ENCODE peak calls at places on chromosomes 3 and 15, in seven cellular contexts. T, Z, Q, I, J, H and R are unnamed samples.

GRCh38 chr3:152093901-152094300 is 174.8 kb upstream of the MBNL1 start:
- DNase-seq in T (no peak), Z (no peak), Q (no peak), I (no peak), J (no peak), H (no peak), R (no peak)

GRCh38 chr3:165805834-165806561 is 31.2 kb downstream of the BCHE start:
- DNase-seq in T (no peak), Z (peak; percentile 4), Q (no peak), I (no peak), J (no peak), H (no peak), R (no peak)

GRCh38 chr3:151426337-151426648 is 34.6 kb downstream of the IGSF10 start:
- DNase-seq in T (no peak), Z (no peak), Q (no peak), I (no peak), J (no peak), H (no peak), R (no peak)

GRCh38 chr3:125072310-125072709 is 16.5 kb upstream of the HEG1 start:
- DNase-seq in T (no peak), Z (no peak), Q (no peak), I (peak; percentile 15), J (no peak), H (no peak), R (no peak)

GRCh38 chr3:69212411-69213160 is 90.2 kb upstream of the LMOD3 start:
- DNase-seq in T (no peak), Z (no peak), Q (no peak), I (no peak), J (no peak), H (no peak), R (no peak)

GRCh38 chr15:64619880-64620839 is 155.2 kb downstream of the RBPMS2 start:
- DNase-seq in T (no peak), Z (no peak), Q (no peak), I (no peak), J (no peak), H (no peak), R (no peak)

GRCh38 chr3:182792901-182793662 is at the start of gene ATP11B:
- DNase-seq in T (peak; percentile 77), Z (peak; percentile 63), Q (peak; percentile 81), I (peak; percentile 86), J (peak; percentile 44), H (peak; percentile 85), R (peak; percentile 21)

GRCh38 chr3:73791356-73791755 is 166.6 kb upstream of the PDZRN3 start:
- DNase-seq in T (no peak), Z (no peak), Q (no peak), I (no peak), J (no peak), H (no peak), R (no peak)

GRCh38 chr15:57697588-57697987 is 8.9 kb upstream of the POLR2M start:
- DNase-seq in T (no peak), Z (no peak), Q (no peak), I (no peak), J (no peak), H (no peak), R (no peak)

GRCh38 chr3:128698211-128699011 is 27.6 kb upstream of the RAB7A start:
- DNase-seq in T (peak; percentile 52), Z (no peak), Q (peak; percentile 53), I (peak; percentile 48), J (no peak), H (peak; percentile 59), R (no peak)

GRCh38 chr3:121431717-121432517 is 113.9 kb downstream of the POLQ start:
- DNase-seq in T (peak; percentile 19), Z (peak; percentile 4), Q (peak; percentile 16), I (peak; percentile 35), J (no peak), H (peak; percentile 48), R (no peak)

GRCh38 chr3:36697397-36698001 is 66.9 kb downstream of the DCLK3 start:
- DNase-seq in T (no peak), Z (no peak), Q (no peak), I (no peak), J (no peak), H (no peak), R (no peak)

GRCh38 chr3:34213481-34213880 is 415.1 kb downstream of the PDCD6IP start:
- DNase-seq in T (no peak), Z (no peak), Q (no peak), I (peak; percentile 35), J (no peak), H (no peak), R (no peak)

GRCh38 chr3:188553569-188553968 is 399.6 kb downstream of the LPP start:
- DNase-seq in T (no peak), Z (no peak), Q (no peak), I (no peak), J (no peak), H (no peak), R (no peak)

GRCh38 chr3:72523409-72524172 is 324.7 kb downstream of the SHQ1 start:
- DNase-seq in T (no peak), Z (no peak), Q (no peak), I (peak; percentile 53), J (no peak), H (no peak), R (no peak)
- TF ChIP-seq POLR2A in T (no peak), Z (no peak), Q (no peak), I (no peak), J (no peak), H (no peak), R (no peak)

GRCh38 chr15:80574590-80574989 is 120.5 kb upstream of the ABHD17C start:
- DNase-seq in T (no peak), Z (no peak), Q (no peak), I (no peak), J (no peak), H (no peak), R (no peak)
- TF ChIP-seq POLR2A in T (no peak), Z (no peak), Q (no peak), I (no peak), J (no peak), H (no peak), R (no peak)

GRCh38 chr15:60795889-60796288 is 316.9 kb upstream of the ICE2 start:
- DNase-seq in T (peak; percentile 29), Z (no peak), Q (no peak), I (no peak), J (no peak), H (no peak), R (no peak)
- TF ChIP-seq POLR2A in T (no peak), Z (no peak), Q (no peak), I (no peak), J (no peak), H (no peak), R (no peak)

GRCh38 chr3:38276917-38277630 is 5.0 kb upstream of the SLC22A14 start:
- DNase-seq in T (no peak), Z (no peak), Q (no peak), I (no peak), J (no peak), H (no peak), R (no peak)
- TF ChIP-seq POLR2A in T (no peak), Z (no peak), Q (no peak), I (no peak), J (no peak), H (no peak), R (no peak)

GRCh38 chr3:30605706-30606300 is 598 bp upstream of the TGFBR2 start:
- DNase-seq in T (no peak), Z (no peak), Q (no peak), I (no peak), J (no peak), H (no peak), R (no peak)

GRCh38 chr3:30605005-30605404 is 1.4 kb upstream of the TGFBR2 start:
- DNase-seq in T (no peak), Z (no peak), Q (no peak), I (no peak), J (no peak), H (no peak), R (no peak)

GRCh38 chr3:30607032-30607833 is 832 bp downstream of the TGFBR2 start:
- DNase-seq in T (peak; percentile 27), Z (peak; percentile 22), Q (peak; percentile 73), I (peak; percentile 78), J (peak; percentile 66), H (peak; percentile 84), R (peak; percentile 38)

GRCh38 chr3:30604566-30604965 is 1.8 kb upstream of the TGFBR2 start:
- DNase-seq in T (no peak), Z (no peak), Q (no peak), I (no peak), J (no peak), H (no peak), R (no peak)

DNA sequence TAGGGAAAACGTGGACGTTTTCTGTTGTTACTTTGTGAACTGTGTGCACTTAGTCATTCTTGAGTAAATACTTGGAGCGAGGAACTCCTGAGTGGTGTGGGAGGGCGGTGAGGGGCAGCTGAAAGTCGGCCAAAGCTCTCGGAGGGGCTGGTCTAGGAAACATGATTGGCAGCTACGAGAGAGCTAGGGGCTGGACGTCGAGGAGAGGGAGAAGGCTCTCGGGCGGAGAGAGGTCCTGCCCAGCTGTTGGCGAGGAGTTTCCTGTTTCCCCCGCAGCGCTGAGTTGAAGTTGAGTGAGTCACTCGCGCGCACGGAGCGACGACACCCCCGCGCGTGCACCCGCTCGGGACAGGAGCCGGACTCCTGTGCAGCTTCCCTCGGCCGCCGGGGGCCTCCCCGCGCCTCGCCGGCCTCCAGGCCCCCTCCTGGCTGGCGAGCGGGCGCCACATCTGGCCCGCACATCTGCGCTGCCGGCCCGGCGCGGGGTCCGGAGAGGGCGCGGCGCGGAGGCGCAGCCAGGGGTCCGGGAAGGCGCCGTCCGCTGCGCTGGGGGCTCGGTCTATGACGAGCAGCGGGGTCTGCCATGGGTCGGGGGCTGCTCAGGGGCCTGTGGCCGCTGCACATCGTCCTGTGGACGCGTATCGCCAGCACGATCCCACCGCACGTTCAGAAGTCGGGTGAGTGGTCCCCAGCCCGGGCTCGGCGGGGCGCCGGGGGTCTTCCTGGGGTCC is at the start of gene TGFBR2:
- DNase-seq in T (peak; percentile 42), Z (peak; percentile 88), Q (peak; percentile 92), I (peak; percentile 97), J (peak; percentile 93), H (peak; percentile 97), R (peak; percentile 71)
- TF ChIP-seq POLR2A in T (no peak), Z (peak; percentile 54), Q (peak; percentile 60), I (peak; percentile 94), J (peak; percentile 94), H (peak; percentile 98), R (no peak)

GRCh38 chr3:196706313-196706712 is 5.7 kb downstream of the CEP19 start:
- DNase-seq in T (no peak), Z (no peak), Q (no peak), I (no peak), J (no peak), H (no peak), R (no peak)

GRCh38 chr3:196712514-196713413 is 587 bp downstream of the PIGX start:
- DNase-seq in T (no peak), Z (peak; percentile 41), Q (peak; percentile 79), I (peak; percentile 66), J (peak; percentile 43), H (peak; percentile 78), R (no peak)

GRCh38 chr3:196708467-196708866 is 3.6 kb downstream of the CEP19 start:
- DNase-seq in T (no peak), Z (no peak), Q (no peak), I (no peak), J (no peak), H (no peak), R (no peak)

GRCh38 chr3:196707566-196707965 is 4.5 kb downstream of the CEP19 start:
- DNase-seq in T (no peak), Z (no peak), Q (no peak), I (no peak), J (no peak), H (no peak), R (no peak)

GRCh38 chr3:196711838-196712513 is at the start of the genes CEP19 and PIGX:
- DNase-seq in T (peak; percentile 85), Z (peak; percentile 95), Q (peak; percentile 91), I (peak; percentile 83), J (peak; percentile 57), H (peak; percentile 91), R (peak; percentile 34)
- TF ChIP-seq POLR2A in T (peak; percentile 73), Z (peak; percentile 77), Q (peak; percentile 19), I (peak; percentile 56), J (peak; percentile 86), H (peak; percentile 90), R (no peak)